ENCODE peak calls at places on chromosome 12, in ten cellular contexts. Y, O, T, D, G, W, M, L, V and I are unnamed samples.

GRCh38 chr12:132188451-132189298 is 44.4 kb downstream of the NOC4L start:
- DNase-seq in Y (no peak), O (no peak), T (no peak), D (peak; percentile 28), G (no peak), W (peak; percentile 60), M (no peak), L (no peak), V (no peak), I (no peak)

GRCh38 chr12:51028126-51028810 is 2.1 kb upstream of the SLC11A2 start:
- DNase-seq in Y (no peak), O (no peak), T (no peak), D (peak; percentile 36), G (peak; percentile 89), W (no peak), M (peak; percentile 21), L (peak; percentile 65), V (peak; percentile 49), I (peak; percentile 79)

GRCh38 chr12:24418157-24418556 is 468.7 kb upstream of the SOX5 start:
- DNase-seq in Y (no peak), O (no peak), T (no peak), D (no peak), G (no peak), W (no peak), M (no peak), L (no peak), V (no peak), I (no peak)

GRCh38 chr12:90652280-90652679 is 302.7 kb downstream of the CCER1 start:
- DNase-seq in Y (no peak), O (no peak), T (no peak), D (no peak), G (peak; percentile 15), W (no peak), M (no peak), L (no peak), V (no peak), I (no peak)

GRCh38 chr12:49346659-49347306 is at the start of gene DNAJC22:
- DNase-seq in Y (no peak), O (no peak), T (peak; percentile 33), D (no peak), G (peak; percentile 62), W (no peak), M (no peak), L (no peak), V (peak; percentile 49), I (peak; percentile 41)

GRCh38 chr12:79710707-79711483 is 20.1 kb upstream of the PAWR start:
- DNase-seq in Y (no peak), O (no peak), T (no peak), D (no peak), G (no peak), W (no peak), M (no peak), L (no peak), V (peak; percentile 31), I (no peak)

GRCh38 chr12:124551268-124552144 is 15.9 kb downstream of the NCOR2 start:
- DNase-seq in Y (no peak), O (no peak), T (peak; percentile 48), D (no peak), G (peak; percentile 94), W (peak; percentile 83), M (peak; percentile 63), L (peak; percentile 69), V (peak; percentile 62), I (peak; percentile 30)

GRCh38 chr12:122862872-122863701 is 27.8 kb downstream of the HIP1R start:
- DNase-seq in Y (no peak), O (no peak), T (peak; percentile 77), D (no peak), G (no peak), W (peak; percentile 53), M (no peak), L (peak; percentile 92), V (peak; percentile 97), I (no peak)

GRCh38 chr12:116982721-116983502 is 72.2 kb downstream of the FBXW8 start:
- DNase-seq in Y (no peak), O (no peak), T (no peak), D (no peak), G (no peak), W (no peak), M (no peak), L (no peak), V (peak; percentile 9), I (no peak)

GRCh38 chr12:87953257-87953860 is 75.8 kb downstream of the C12orf50 start:
- DNase-seq in Y (no peak), O (peak; percentile 41), T (no peak), D (peak; percentile 28), G (peak; percentile 62), W (no peak), M (peak; percentile 10), L (no peak), V (no peak), I (peak; percentile 9)

GRCh38 chr12:93297032-93297431 is 80.7 kb upstream of the NUDT4 start:
- DNase-seq in Y (no peak), O (no peak), T (no peak), D (no peak), G (no peak), W (no peak), M (no peak), L (no peak), V (no peak), I (no peak)

GRCh38 chr12:122874081-122874480 is 21.8 kb downstream of the VPS37B start:
- DNase-seq in Y (no peak), O (no peak), T (peak; percentile 25), D (no peak), G (no peak), W (no peak), M (no peak), L (peak; percentile 47), V (peak; percentile 67), I (no peak)

GRCh38 chr12:20514598-20514997 is 146.3 kb downstream of the PDE3A start:
- DNase-seq in Y (no peak), O (no peak), T (no peak), D (no peak), G (no peak), W (no peak), M (no peak), L (no peak), V (no peak), I (no peak)

GRCh38 chr12:122121341-122122192 is 43.0 kb downstream of the MLXIP start:
- DNase-seq in Y (no peak), O (no peak), T (no peak), D (no peak), G (no peak), W (peak; percentile 28), M (no peak), L (no peak), V (peak; percentile 47), I (no peak)

GRCh38 chr12:71780207-71780822 is 25.7 kb downstream of the RAB21 start:
- DNase-seq in Y (no peak), O (peak; percentile 16), T (peak; percentile 29), D (peak; percentile 28), G (peak; percentile 63), W (no peak), M (peak; percentile 18), L (peak; percentile 77), V (peak; percentile 25), I (peak; percentile 69)

GRCh38 chr12:68611094-68611818 is 557 bp downstream of the RAP1B start:
- DNase-seq in Y (peak; percentile 34), O (no peak), T (peak; percentile 68), D (peak; percentile 18), G (peak; percentile 78), W (peak; percentile 77), M (peak; percentile 62), L (peak; percentile 79), V (peak; percentile 60), I (peak; percentile 79)
- TF ChIP-seq POLR2A in Y (peak; percentile 39), O (no peak), T (no peak), D (no peak), G (no peak), W (no peak), M (no peak), L (peak; percentile 44), V (no peak), I (no peak)

DNA sequence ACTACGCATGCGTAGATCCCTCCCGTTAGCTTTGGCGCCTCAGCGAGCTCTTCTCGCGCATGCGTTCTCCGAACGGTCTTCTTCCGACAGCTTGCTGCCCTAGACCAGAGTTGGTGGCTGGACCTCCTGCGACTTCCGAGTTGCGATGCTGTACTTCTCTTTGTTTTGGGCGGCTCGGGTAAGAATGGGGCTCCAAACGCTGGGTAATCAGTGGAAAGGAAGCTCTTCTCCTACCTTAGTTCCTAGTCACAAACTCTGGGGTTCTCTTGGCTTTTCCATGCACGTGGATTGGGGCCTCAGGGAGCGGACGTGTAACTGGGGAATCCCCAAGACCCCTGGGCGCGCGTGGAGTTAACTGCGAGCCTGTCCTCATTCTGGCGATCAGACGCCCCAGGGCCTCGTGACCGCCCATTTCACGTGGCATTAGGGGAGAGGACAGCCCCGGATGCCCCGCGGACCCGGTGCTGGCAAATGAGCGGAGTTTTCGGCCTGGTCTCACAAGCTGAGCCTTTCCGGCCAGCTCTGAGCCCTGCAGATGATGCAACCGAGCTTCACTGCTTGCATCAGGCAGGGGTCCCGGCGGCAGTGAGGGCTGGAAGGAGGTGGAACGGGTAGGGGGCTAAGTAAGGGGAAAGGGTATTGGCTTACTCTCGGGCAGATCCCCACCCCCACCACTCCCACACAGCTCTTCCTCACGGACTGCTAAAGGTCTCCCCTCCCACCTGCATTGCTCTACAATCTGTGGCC is at the start of gene SHMT2:
- DNase-seq in Y (peak; percentile 97), O (peak; percentile 91), T (peak; percentile 96), D (peak; percentile 99), G (peak; percentile 96), W (peak; percentile 97), M (peak; percentile 79), L (peak; percentile 98), V (peak; percentile 94), I (peak; percentile 96)
- TF ChIP-seq POLR2A in Y (peak; percentile 48), O (peak; percentile 62), T (no peak), D (peak; percentile 54), G (peak; percentile 81), W (peak; percentile 29), M (no peak), L (peak; percentile 23), V (no peak), I (peak; percentile 82)

GRCh38 chr12:113185180-113186032 is at the start of the genes DDX54 and RITA1:
- DNase-seq in Y (peak; percentile 63), O (peak; percentile 78), T (peak; percentile 86), D (peak; percentile 51), G (peak; percentile 93), W (peak; percentile 90), M (peak; percentile 77), L (peak; percentile 91), V (peak; percentile 86), I (peak; percentile 92)
- TF ChIP-seq POLR2A in Y (peak; percentile 89), O (peak; percentile 57), T (no peak), D (peak; percentile 78), G (peak; percentile 79), W (peak; percentile 39), M (no peak), L (peak; percentile 38), V (no peak), I (peak; percentile 85)

DNA sequence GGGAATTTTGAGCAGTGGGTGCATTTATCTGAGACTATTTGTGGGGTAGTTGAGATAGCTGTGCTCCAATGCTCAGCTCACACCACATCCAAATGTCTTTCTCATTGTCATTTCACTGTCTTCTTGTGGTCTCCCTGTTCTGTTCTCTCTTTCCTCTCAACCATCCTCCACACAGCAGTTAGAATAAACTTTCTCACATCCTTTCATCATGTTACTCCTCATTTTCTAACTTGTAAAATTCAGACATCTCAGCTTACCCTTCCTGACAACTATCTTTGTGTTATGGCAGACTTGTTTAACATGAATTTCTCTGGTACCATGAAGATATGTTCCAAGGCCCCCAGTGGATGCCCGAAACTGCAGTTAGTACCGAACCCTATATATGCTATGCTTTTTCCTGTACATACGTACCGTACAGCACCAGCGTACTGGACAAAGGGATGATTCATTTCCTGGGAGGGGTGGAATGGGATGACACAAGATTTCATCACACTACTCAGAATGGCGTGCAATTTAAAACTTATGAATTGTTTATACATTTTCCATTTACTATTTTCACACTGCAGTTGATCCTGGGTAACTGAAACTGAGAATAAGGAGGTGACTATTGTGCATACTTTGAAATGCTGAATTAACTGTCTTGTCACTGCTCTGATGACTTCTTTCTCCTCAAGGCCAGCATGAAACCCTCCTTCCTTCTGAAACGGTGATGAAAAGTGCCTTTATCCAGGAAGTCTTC is 177.1 kb upstream of the SLC38A2 start:
- DNase-seq in Y (no peak), O (peak; percentile 84), T (no peak), D (no peak), G (peak; percentile 93), W (no peak), M (no peak), L (no peak), V (no peak), I (no peak)
- TF ChIP-seq POLR2A in Y (no peak), O (no peak), T (no peak), D (no peak), G (peak; percentile 51), W (no peak), M (no peak), L (no peak), V (no peak), I (no peak)